ENCODE peak calls at places on chromosomes 13 and 19, in eight cellular contexts. J, Z, O, F, M, I, E and G are unnamed samples. For H3K36me3, the result is how much of the 10 kb centered on the place peaks cover.

GRCh38 chr13:22372261-22372660 is 701.4 kb downstream of the FGF9 start:
- DNase-seq in I (no peak), J (no peak), M (no peak), Z (no peak), F (no peak), O (no peak), E (no peak), G (no peak)

GRCh38 chr19:40284251-40284500 is 969 bp downstream of the AKT2 start:
- DNase-seq in O (no peak), E (no peak), Z (no peak), J (no peak), I (no peak), M (no peak), F (no peak), G (no peak)

GRCh38 chr19:29882719-29883105 is 59.3 kb upstream of the URI1 start:
- DNase-seq in M (no peak), J (no peak), I (no peak), O (no peak), E (no peak), Z (no peak), F (no peak), G (no peak)

GRCh38 chr19:5554828-5555227 is 12.9 kb downstream of the TINCR start:
- DNase-seq in F (no peak), J (no peak), Z (no peak), I (no peak), E (no peak), M (no peak), O (no peak), G (no peak)

GRCh38 chr13:87314822-87315221 is 356.3 kb upstream of the SLITRK5 start:
- DNase-seq in F (no peak), E (no peak), O (no peak), J (no peak), I (no peak), M (no peak), Z (no peak), G (no peak)

GRCh38 chr13:95236774-95237173 is 64.5 kb downstream of the ABCC4 start:
- DNase-seq in J (no peak), M (no peak), Z (no peak), F (no peak), O (peak), I (no peak), E (no peak), G (no peak)

GRCh38 chr19:3631053-3631861 is 4.7 kb upstream of the CACTIN start:
- DNase-seq in M (no peak), J (no peak), O (no peak), Z (no peak), F (no peak), I (no peak), E (no peak), G (no peak)

GRCh38 chr19:50447750-50448149 is 15.1 kb downstream of the MYBPC2 start:
- DNase-seq in I (no peak), O (no peak), E (no peak), Z (no peak), M (no peak), J (no peak), F (no peak), G (no peak)

GRCh38 chr19:18423258-18424020 is 4.2 kb downstream of the SSBP4 start:
- DNase-seq in E (no peak), J (no peak), O (no peak), Z (no peak), M (no peak), F (no peak), I (no peak), G (no peak)

GRCh38 chr19:48900477-48901452 is 653 bp downstream of the NUCB1 start:
- DNase-seq in M (no peak), O (no peak), J (no peak), Z (no peak), F (no peak), E (peak), I (no peak), G (no peak)

GRCh38 chr19:48895226-48895625 is 3.3 kb downstream of the TULP2 start:
- DNase-seq in O (no peak), I (no peak), M (no peak), J (no peak), E (no peak), F (no peak), Z (no peak), G (no peak)

GRCh38 chr19:48896191-48896720 is 2.3 kb downstream of the TULP2 start:
- DNase-seq in O (no peak), M (no peak), I (peak), Z (peak), E (no peak), F (peak), J (peak), G (no peak)

GRCh38 chr19:48897181-48897580 is 1.4 kb downstream of the TULP2 start:
- DNase-seq in Z (no peak), O (no peak), J (no peak), M (no peak), F (no peak), E (no peak), I (no peak), G (no peak)

GRCh38 chr19:48899781-48900476 is at the start of gene NUCB1:
- DNase-seq in E (peak), Z (peak), M (peak), I (peak), F (peak), O (peak), J (peak), G (peak)
- TF ChIP-seq CTCF in E (peak), Z (peak), M (no peak), I (peak), F (peak), O (no peak), J (no peak), G (no peak)

DNA sequence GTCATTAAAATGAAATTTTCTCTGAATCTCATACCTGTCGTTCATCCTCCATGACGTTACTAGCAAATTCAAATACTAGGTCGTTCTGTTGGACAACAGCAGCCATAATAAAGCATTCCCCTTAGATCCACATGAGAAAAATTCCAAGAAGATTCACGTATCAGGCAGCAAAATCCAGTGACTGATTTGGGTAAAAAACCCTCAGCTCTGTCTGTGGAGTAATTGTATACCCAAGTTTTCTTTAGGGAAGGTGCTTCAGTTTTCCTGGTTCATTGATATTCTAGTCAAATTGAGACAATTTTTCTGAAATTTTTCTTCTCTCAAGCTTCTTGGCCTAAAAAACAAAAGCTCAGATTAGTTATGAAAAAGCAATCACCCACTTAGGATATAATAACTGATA is 37.2 kb downstream of the ELF1 start:
- DNase-seq in Z (no peak), M (no peak), J (no peak), F (no peak), E (no peak), O (no peak), I (no peak), G (no peak)
- H3K4me3 ChIP-seq in Z (peak), M (no peak), J (no peak), F (peak), E (no peak), O (peak), I (peak), G (peak)

GRCh38 chr13:32445461-32445860 is 17.5 kb upstream of the N4BP2L1 start:
- DNase-seq in I (no peak), O (no peak), Z (no peak), J (no peak), F (no peak), M (no peak), E (no peak), G (no peak)

GRCh38 chr13:32446778-32447465 is 19.0 kb upstream of the N4BP2L1 start:
- DNase-seq in F (no peak), I (no peak), Z (no peak), M (no peak), E (no peak), J (no peak), O (no peak), G (no peak)

GRCh38 chr13:32446220-32446619 is 18.3 kb upstream of the N4BP2L1 start:
- DNase-seq in E (no peak), F (no peak), I (no peak), J (no peak), M (no peak), O (no peak), Z (no peak), G (no peak)

GRCh38 chr13:32448224-32448623 is 20.3 kb upstream of the N4BP2L1 start:
- DNase-seq in O (no peak), J (no peak), M (no peak), Z (no peak), I (no peak), F (no peak), E (no peak), G (no peak)

DNA sequence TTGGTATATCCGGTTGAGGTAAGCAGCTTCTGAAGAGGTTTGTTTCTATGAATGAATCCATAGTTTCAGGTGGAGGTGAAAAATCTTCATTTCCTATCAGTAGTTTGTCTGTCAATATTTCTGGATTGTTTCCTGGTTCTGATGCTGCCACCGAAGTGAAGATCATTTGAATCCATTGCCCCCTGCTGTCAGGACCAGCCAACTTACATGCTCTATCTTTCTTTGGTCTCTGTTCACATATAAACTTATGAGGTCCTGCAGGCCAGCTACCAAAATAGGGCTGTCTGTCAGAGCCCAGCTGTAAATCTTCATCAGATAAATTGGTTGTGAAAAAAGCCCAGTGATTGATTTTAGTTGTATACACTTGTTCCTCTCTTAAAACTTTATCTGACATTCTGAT is 15.2 kb upstream of the N4BP2L1 start:
- DNase-seq in I (no peak), M (peak), O (no peak), E (peak), J (no peak), Z (peak), F (peak), G (peak)
- H3K36me3 ChIP-seq in I (under half), M (under half), O (under half), E (under half), J (under half), Z (under half), F (under half), G (under half)

GRCh38 chr13:46050771-46051170 is 1.8 kb downstream of the ZC3H13 start:
- DNase-seq in I (no peak), F (no peak), J (no peak), O (no peak), M (no peak), E (no peak), Z (no peak), G (no peak)

GRCh38 chr13:46057251-46058015 is 4.9 kb upstream of the ZC3H13 start:
- DNase-seq in M (no peak), O (no peak), F (no peak), J (no peak), I (no peak), Z (no peak), E (no peak), G (no peak)

GRCh38 chr13:46051958-46052313 is 610 bp downstream of the ZC3H13 start:
- DNase-seq in O (no peak), E (peak), J (no peak), M (no peak), Z (peak), I (no peak), F (peak), G (no peak)

GRCh38 chr13:46053162-46054012 is 841 bp upstream of the ZC3H13 start:
- DNase-seq in J (no peak), I (no peak), F (no peak), E (peak), M (no peak), O (no peak), Z (no peak), G (no peak)

DNA sequence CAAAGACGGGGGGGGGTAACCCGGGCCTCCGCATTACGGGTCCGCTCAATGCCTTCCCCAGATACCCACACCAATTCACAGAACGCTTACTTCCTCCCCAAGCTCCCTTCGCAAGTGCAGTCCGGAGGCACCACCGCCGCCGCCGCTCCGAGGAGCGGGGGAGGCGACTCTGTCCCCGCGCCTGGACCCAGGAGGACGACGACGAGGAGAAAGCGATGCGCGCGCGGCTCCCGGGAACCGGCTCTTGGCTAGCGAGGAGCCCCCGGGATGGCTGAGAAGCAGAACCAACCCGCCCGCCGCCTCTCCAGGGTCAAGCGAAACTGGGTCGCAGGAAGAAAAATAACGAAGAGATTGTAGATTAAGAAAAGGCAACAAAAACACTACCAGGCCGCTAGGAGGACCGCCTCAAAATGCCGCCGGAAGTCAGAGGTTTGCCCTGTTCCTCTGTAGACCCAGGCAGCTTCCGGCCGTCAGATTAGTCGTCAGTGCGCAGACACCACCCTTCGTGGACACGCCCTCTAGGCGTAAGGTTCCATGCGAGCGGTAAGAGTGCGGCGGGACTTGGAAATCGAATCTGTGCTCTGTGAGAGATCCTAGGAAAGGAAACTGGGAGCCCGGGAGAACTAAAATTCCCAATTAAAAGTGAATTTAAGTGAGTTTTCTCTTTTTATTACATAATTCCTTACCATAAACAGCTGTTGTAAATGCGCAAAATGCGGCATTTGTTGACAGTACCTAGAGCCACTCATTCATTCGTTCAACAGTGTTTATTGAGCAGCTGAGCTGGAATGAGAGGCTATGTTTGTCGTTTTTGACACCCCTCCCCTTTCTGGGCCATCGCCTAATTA is at the start of gene ZC3H13:
- DNase-seq in E (peak), Z (peak), J (peak), I (peak), M (peak), F (peak), O (peak), G (peak)
- TF ChIP-seq CTCF in E (peak), Z (peak), J (peak), I (peak), M (no peak), F (peak), O (no peak), G (no peak)

GRCh38 chr13:30340367-30341184 is 33.2 kb upstream of the KATNAL1 start:
- DNase-seq in F (peak), Z (peak), J (peak), E (no peak), M (peak), O (no peak), I (peak), G (no peak)
- H3K4me3 ChIP-seq in F (no peak), Z (no peak), J (no peak), E (no peak), M (no peak), O (no peak), I (no peak), G (no peak)